ENCODE peak calls at places on chromosomes 5 and 9, in nine cellular contexts. H is T follicular helper cell; T is fibroblast of the conjunctiva; R is fibroblast of mammary gland; N is activated naive CD4-positive, alpha-beta T cell treated with anti-CD3 and anti-CD28 coated beads, Interleukin-2, amount 10 ng/mL, durations not matched to agents 7 days and 5 days; Z is RWPE1; G is foreskin fibroblast; I is amniotic stem cell; B is H1. W is an unnamed sample.
A peak's percentile ranks its signal among the peaks of the same experiment; 100 is the strongest.

GRCh38 chr9:91312717-91313325 is 48.9 kb downstream of the AUH start:
- DNase-seq in Z (peak; percentile 92), N (no peak), H (no peak), B (no peak), T (no peak), R (no peak), I (no peak), G (no peak), W (no peak)

GRCh38 chr5:48192-48591 is 43.8 kb upstream of the PLEKHG4B start:
- DNase-seq in H (no peak), I (no peak), Z (no peak), N (no peak), G (no peak), T (no peak), B (no peak), R (no peak), W (no peak)

GRCh38 chr5:110376281-110376916 is 350.1 kb downstream of the TMEM232 start:
- DNase-seq in B (no peak), R (peak; percentile 66), Z (no peak), H (no peak), N (no peak), G (peak; percentile 21), I (peak; percentile 37), T (peak; percentile 14), W (no peak)

GRCh38 chr5:17252543-17252942 is 35.1 kb downstream of the BASP1 start:
- DNase-seq in T (no peak), N (no peak), G (no peak), Z (peak; percentile 20), H (no peak), R (peak; percentile 63), B (no peak), I (no peak), W (peak; percentile 50)

GRCh38 chr5:2919310-2920018 is 168.0 kb upstream of the IRX2 start:
- DNase-seq in G (no peak), N (no peak), T (no peak), R (no peak), B (no peak), I (no peak), Z (no peak), H (no peak), W (no peak)

GRCh38 chr5:119286516-119287488 is 69.0 kb upstream of the TNFAIP8 start:
- DNase-seq in R (no peak), Z (no peak), G (no peak), T (no peak), B (no peak), I (no peak), H (no peak), N (no peak), W (no peak)

GRCh38 chr9:79685576-79685975 is 113.8 kb downstream of the TLE4 start:
- DNase-seq in G (no peak), Z (no peak), I (no peak), R (peak; percentile 75), N (no peak), H (no peak), B (no peak), T (no peak), W (peak; percentile 60)

GRCh38 chr9:83444110-83444509 is 94.1 kb downstream of the FRMD3 start:
- DNase-seq in Z (no peak), N (no peak), I (no peak), H (no peak), B (no peak), G (no peak), T (peak; percentile 17), R (peak; percentile 40), W (no peak)

GRCh38 chr5:176590035-176590729 is 19.8 kb downstream of the GPRIN1 start:
- DNase-seq in I (no peak), G (no peak), T (no peak), R (no peak), H (no peak), Z (peak; percentile 54), N (no peak), B (no peak), W (no peak)

GRCh38 chr9:69971643-69972449 is 71.8 kb upstream of the MAMDC2 start:
- DNase-seq in T (peak; percentile 49), I (peak; percentile 23), B (peak; percentile 50), G (no peak), H (peak; percentile 6), N (peak; percentile 70), Z (peak; percentile 86), R (peak; percentile 66), W (peak; percentile 80)

GRCh38 chr9:108134501-108135128 is 645.0 kb upstream of the KLF4 start:
- DNase-seq in Z (no peak), I (no peak), H (no peak), G (no peak), N (no peak), B (no peak), R (no peak), T (no peak), W (no peak)

GRCh38 chr9:734831-735511 is 106.5 kb upstream of the DMRT1 start:
- DNase-seq in T (peak; percentile 81), G (peak; percentile 94), N (no peak), Z (no peak), R (peak; percentile 95), H (no peak), I (peak; percentile 83), B (no peak), W (peak; percentile 98)

GRCh38 chr5:113807384-113808053 is 294.0 kb downstream of the YTHDC2 start:
- DNase-seq in N (no peak), H (no peak), T (peak; percentile 18), B (no peak), Z (no peak), G (peak; percentile 30), I (peak; percentile 35), R (peak; percentile 49), W (no peak)

GRCh38 chr5:80763873-80764647 is 109.3 kb upstream of the DHFR start:
- DNase-seq in N (no peak), I (no peak), T (no peak), H (no peak), R (no peak), B (no peak), G (no peak), Z (no peak), W (no peak)

GRCh38 chr9:21831841-21832509 is 29.5 kb downstream of the MTAP start:
- DNase-seq in N (no peak), G (peak; percentile 61), R (peak; percentile 91), T (peak; percentile 43), H (no peak), I (peak; percentile 54), B (no peak), Z (peak; percentile 58), W (peak; percentile 94)

GRCh38 chr5:75566710-75567309 is 44.4 kb upstream of the ANKDD1B start:
- DNase-seq in H (no peak), I (peak; percentile 87), N (no peak), B (no peak), R (peak; percentile 95), Z (peak; percentile 94), T (peak; percentile 83), G (peak; percentile 78), W (peak; percentile 97)

GRCh38 chr9:135006911-135007570 is 80.4 kb upstream of the OLFM1 start:
- DNase-seq in H (no peak), R (no peak), Z (no peak), B (no peak), I (no peak), T (no peak), N (no peak), G (no peak), W (no peak)

GRCh38 chr9:10274156-10274555 is 338.6 kb downstream of the PTPRD start:
- DNase-seq in N (no peak), H (no peak), T (no peak), R (no peak), I (no peak), B (no peak), G (no peak), Z (no peak), W (peak; percentile 29)

GRCh38 chr9:134688231-134688630 is 46.6 kb downstream of the COL5A1 start:
- DNase-seq in B (no peak), I (no peak), N (no peak), R (no peak), Z (no peak), G (no peak), H (no peak), T (no peak), W (no peak)

GRCh38 chr9:34426340-34427074 is 31.9 kb downstream of the FAM219A start:
- DNase-seq in G (no peak), H (no peak), Z (no peak), N (no peak), I (no peak), R (no peak), B (no peak), T (no peak), W (no peak)

GRCh38 chr5:81590498-81591384 is 160.2 kb downstream of the SSBP2 start:
- DNase-seq in I (no peak), H (no peak), B (peak; percentile 17), N (no peak), R (no peak), Z (no peak), T (no peak), G (no peak), W (peak; percentile 41)

GRCh38 chr9:33517373-33517772 is 6.7 kb upstream of the ANKRD18B start:
- DNase-seq in H (peak; percentile 1), T (no peak), G (peak; percentile 42), I (peak; percentile 48), R (peak; percentile 62), Z (peak; percentile 44), N (no peak), B (no peak), W (peak; percentile 67)

GRCh38 chr5:2651116-2651515 is 100.4 kb downstream of the IRX2 start:
- DNase-seq in G (no peak), T (no peak), H (no peak), R (peak; percentile 39), I (no peak), Z (no peak), B (no peak), N (no peak), W (no peak)

GRCh38 chr9:136172412-136173079 is 32.4 kb downstream of the LHX3 start:
- DNase-seq in G (no peak), I (no peak), T (no peak), B (no peak), H (no peak), R (no peak), N (no peak), Z (no peak), W (no peak)

GRCh38 chr5:80082731-80083114 is 47.6 kb downstream of the THBS4 start:
- DNase-seq in B (peak; percentile 39), I (peak; percentile 83), T (peak; percentile 71), N (peak; percentile 63), H (peak; percentile 4), R (peak; percentile 75), Z (peak; percentile 80), G (peak; percentile 69), W (peak; percentile 84)

GRCh38 chr9:95425910-95426551 is 90.7 kb downstream of the PTCH1 start:
- DNase-seq in G (no peak), B (no peak), N (no peak), I (no peak), R (peak; percentile 61), T (no peak), Z (peak; percentile 72), H (no peak), W (peak; percentile 25)

GRCh38 chr5:140926903-140927573 is 939 bp downstream of the PCDHAC1 start:
- DNase-seq in T (no peak), Z (peak; percentile 54), R (peak; percentile 10), H (no peak), G (no peak), I (no peak), N (no peak), B (no peak), W (peak; percentile 3)

GRCh38 chr5:59592101-59592500 is 301.4 kb downstream of the PDE4D start:
- DNase-seq in Z (peak; percentile 48), I (no peak), N (no peak), T (peak; percentile 34), B (no peak), G (peak; percentile 70), R (peak; percentile 51), H (no peak), W (peak; percentile 95)

GRCh38 chr5:54024466-54024865 is 285.9 kb downstream of the ARL15 start:
- DNase-seq in T (no peak), N (no peak), B (no peak), Z (peak; percentile 42), I (peak; percentile 11), H (no peak), G (peak; percentile 32), R (peak; percentile 63), W (peak; percentile 80)

GRCh38 chr5:35237580-35238376 is 7.5 kb upstream of the PRLR start:
- DNase-seq in Z (no peak), R (no peak), N (no peak), H (no peak), I (no peak), T (no peak), G (no peak), B (no peak), W (no peak)

GRCh38 chr9:27150758-27151431 is 41.9 kb downstream of the TEK start:
- DNase-seq in I (no peak), R (peak; percentile 19), N (no peak), T (peak; percentile 6), B (no peak), H (no peak), G (no peak), Z (no peak), W (peak; percentile 37)

W was measured in choroid plexus epithelial cell.